ENCODE peak calls at places on chromosome 18, in six cellular contexts. K is activated CD4-positive, alpha-beta T cell treated with anti-CD3 and anti-CD28 coated beads, Interleukin-2, amount 50 U/mL, for 4 hours; M is PC-9; P is HT1080; J is right cardiac atrium; T is fibroblast of the conjunctiva. D is an unnamed sample.

GRCh38 chr18:38801640-38802039 is 1236.0 kb upstream of the CELF4 start:
- DNase-seq in K (no peak), M (no peak), P (no peak), J (no peak), T (no peak), D (no peak)

GRCh38 chr18:55908790-55909408 is 320.9 kb upstream of the TCF4 start:
- DNase-seq in K (no peak), M (no peak), P (no peak), J (no peak), T (no peak), D (peak; percentile 10)

GRCh38 chr18:62054929-62055498 is 131.8 kb downstream of the PIGN start:
- DNase-seq in K (no peak), M (no peak), P (no peak), J (no peak), T (no peak), D (no peak)

GRCh38 chr18:11245889-11246288 is 96.5 kb upstream of the PIEZO2 start:
- DNase-seq in K (no peak), M (no peak), P (no peak), J (no peak), T (peak; percentile 53), D (no peak)

GRCh38 chr18:52907942-52908341 is 567.9 kb downstream of the DCC start:
- DNase-seq in K (no peak), M (no peak), P (no peak), J (no peak), T (no peak), D (no peak)

GRCh38 chr18:30889582-30890301 is 152.8 kb downstream of the DSC3 start:
- DNase-seq in K (no peak), M (no peak), P (peak; percentile 42), J (no peak), T (no peak), D (peak; percentile 25)

GRCh38 chr18:46555724-46556123 is 101.3 kb downstream of the LOXHD1 start:
- DNase-seq in K (no peak), M (no peak), P (peak; percentile 54), J (no peak), T (no peak), D (peak; percentile 15)

GRCh38 chr18:57748770-57749603 is 54.1 kb downstream of the ATP8B1 start:
- DNase-seq in K (no peak), M (peak; percentile 73), P (peak; percentile 62), J (no peak), T (no peak), D (peak; percentile 36)

GRCh38 chr18:22637787-22638186 is 220.1 kb upstream of the CTAGE1 start:
- DNase-seq in K (no peak), M (no peak), P (peak; percentile 48), J (no peak), T (peak; percentile 39), D (peak; percentile 48)

GRCh38 chr18:38966846-38967245 is 1401.2 kb upstream of the CELF4 start:
- DNase-seq in K (no peak), M (no peak), P (peak; percentile 70), J (no peak), T (no peak), D (no peak)

GRCh38 chr18:39958876-39959275 is 1996.2 kb upstream of the PIK3C3 start:
- DNase-seq in K (no peak), M (no peak), P (no peak), J (no peak), T (no peak), D (no peak)

GRCh38 chr18:48227206-48227605 is 182.0 kb downstream of the ZBTB7C start:
- DNase-seq in K (no peak), M (peak; percentile 97), P (peak; percentile 60), J (no peak), T (no peak), D (peak; percentile 62)

GRCh38 chr18:74674487-74674886 is 76.8 kb downstream of the ZNF407 start:
- DNase-seq in K (no peak), M (no peak), P (no peak), J (no peak), T (no peak), D (no peak)

GRCh38 chr18:59961086-59961485 is 61.3 kb downstream of the PMAIP1 start:
- DNase-seq in K (no peak), M (no peak), P (no peak), J (no peak), T (no peak), D (no peak)

GRCh38 chr18:22166070-22166972 is 3.1 kb upstream of the GATA6 start:
- DNase-seq in K (no peak), M (no peak), P (no peak), J (peak; percentile 93), T (no peak), D (no peak)

GRCh38 chr18:36828630-36829361 is at the start of the genes KIAA1328 and TPGS2:
- DNase-seq in K (peak; percentile 79), M (peak; percentile 65), P (peak; percentile 93), J (peak; percentile 95), T (peak; percentile 69), D (peak; percentile 91)

GRCh38 chr18:55585586-55586521 is 2.1 kb downstream of the TCF4 start:
- DNase-seq in K (no peak), M (no peak), P (peak; percentile 10), J (peak; percentile 50), T (no peak), D (no peak)

GRCh38 chr18:66495844-66496243 is 108.0 kb downstream of the CDH19 start:
- DNase-seq in K (no peak), M (peak; percentile 50), P (peak; percentile 68), J (no peak), T (no peak), D (no peak)

GRCh38 chr18:29301048-29301447 is 1124.1 kb upstream of the CDH2 start:
- DNase-seq in K (no peak), M (no peak), P (no peak), J (no peak), T (no peak), D (no peak)

GRCh38 chr18:55839350-55839749 is 251.4 kb upstream of the TCF4 start:
- DNase-seq in K (no peak), M (no peak), P (peak; percentile 74), J (no peak), T (peak; percentile 47), D (peak; percentile 60)

GRCh38 chr18:29313312-29313711 is 1136.4 kb upstream of the CDH2 start:
- DNase-seq in K (no peak), M (no peak), P (no peak), J (no peak), T (no peak), D (no peak)

GRCh38 chr18:46706968-46707367 is 49.9 kb downstream of the ST8SIA5 start:
- DNase-seq in K (no peak), M (peak; percentile 56), P (peak; percentile 44), J (no peak), T (no peak), D (no peak)

GRCh38 chr18:21914739-21915319 is 174.2 kb downstream of the MIB1 start:
- DNase-seq in K (no peak), M (no peak), P (peak; percentile 42), J (no peak), T (peak; percentile 10), D (peak; percentile 46)

GRCh38 chr18:49915352-49915751 is 102.0 kb upstream of the ACAA2 start:
- DNase-seq in K (no peak), M (no peak), P (no peak), J (no peak), T (no peak), D (no peak)

GRCh38 chr18:48539406-48540328 is 836 bp downstream of the CTIF start:
- DNase-seq in K (peak; percentile 27), M (no peak), P (peak; percentile 40), J (peak; percentile 67), T (no peak), D (peak; percentile 68)

GRCh38 chr18:3409811-3410210 is 40.2 kb upstream of the TGIF1 start:
- DNase-seq in K (no peak), M (no peak), P (no peak), J (no peak), T (no peak), D (no peak)

GRCh38 chr18:59918320-59918755 is 18.5 kb downstream of the PMAIP1 start:
- DNase-seq in K (no peak), M (peak; percentile 94), P (peak; percentile 70), J (peak; percentile 71), T (no peak), D (peak; percentile 88)

GRCh38 chr18:42670860-42671259 is 444.6 kb downstream of the RIT2 start:
- DNase-seq in K (no peak), M (no peak), P (no peak), J (no peak), T (no peak), D (no peak)

GRCh38 chr18:23540867-23541266 is 37.6 kb downstream of the RMC1 start:
- DNase-seq in K (peak; percentile 6), M (no peak), P (no peak), J (no peak), T (no peak), D (no peak)

GRCh38 chr18:5510109-5510846 is 33.5 kb downstream of the EPB41L3 start:
- DNase-seq in K (no peak), M (no peak), P (peak; percentile 85), J (no peak), T (no peak), D (peak; percentile 64)

GRCh38 chr18:25595274-25595673 is 243.3 kb upstream of the ZNF521 start:
- DNase-seq in K (no peak), M (no peak), P (no peak), J (no peak), T (no peak), D (no peak)

GRCh38 chr18:9055185-9055584 is 47.3 kb upstream of the NDUFV2 start:
- DNase-seq in K (no peak), M (peak; percentile 90), P (peak; percentile 80), J (no peak), T (peak; percentile 87), D (peak; percentile 11)